ENCODE peak calls at places on chromosomes 16 and 17, in nine cellular contexts. K is GM03348; E is iPS-NIHi11; P is stimulated activated CD4-positive, alpha-beta T cell treated with anti-CD3 and anti-CD28 coated beads, Interleukin-1b, Interleukin-23, amount 100 ng/mL, for 1 hour; H is NCI-H446; L is HS-5; M is SJCRH30; D is astrocyte of the spinal cord; Q is central memory CD4-positive, alpha-beta T cell. S is an unnamed sample.
A peak's percentile ranks its signal among the peaks of the same experiment; 100 is the strongest.

GRCh38 chr17:65604070-65604469 is 42.6 kb upstream of the AXIN2 start:
- DNase-seq in K (no peak), E (no peak), P (no peak), H (no peak), L (no peak), M (no peak), D (peak; percentile 38), Q (no peak), S (no peak)

GRCh38 chr16:55843105-55843395 is 10.2 kb upstream of the CES1 start:
- DNase-seq in K (no peak), E (no peak), P (no peak), H (no peak), L (no peak), M (no peak), D (no peak), Q (no peak), S (no peak)

GRCh38 chr17:66432996-66433556 is 130.7 kb downstream of the PRKCA start:
- DNase-seq in K (peak; percentile 19), E (peak; percentile 23), P (no peak), H (no peak), L (no peak), M (no peak), D (peak; percentile 56), Q (no peak), S (no peak)

GRCh38 chr17:55717898-55718735 is 4.5 kb downstream of the TMEM100 start:
- DNase-seq in K (peak; percentile 60), E (peak; percentile 33), P (peak; percentile 44), H (peak; percentile 59), L (no peak), M (peak; percentile 84), D (peak; percentile 79), Q (peak; percentile 27), S (peak; percentile 65)

GRCh38 chr16:77663711-77664110 is 58.6 kb upstream of the NUDT7 start:
- DNase-seq in K (no peak), E (no peak), P (no peak), H (no peak), L (no peak), M (no peak), D (no peak), Q (no peak), S (peak; percentile 96)

GRCh38 chr17:64252831-64253230 is 10.2 kb downstream of the TEX2 start:
- DNase-seq in K (no peak), E (no peak), P (no peak), H (no peak), L (no peak), M (no peak), D (no peak), Q (no peak), S (no peak)

GRCh38 chr16:83849434-83849833 is 41.7 kb downstream of the HSBP1 start:
- DNase-seq in K (no peak), E (no peak), P (no peak), H (no peak), L (no peak), M (no peak), D (no peak), Q (no peak), S (no peak)

GRCh38 chr17:44343510-44344209 is 1.4 kb upstream of the GRN start:
- DNase-seq in K (no peak), E (no peak), P (no peak), H (no peak), L (no peak), M (no peak), D (no peak), Q (no peak), S (no peak)

GRCh38 chr16:9102379-9102778 is 10.9 kb downstream of the HAPSTR1 start:
- DNase-seq in K (peak; percentile 68), E (no peak), P (no peak), H (no peak), L (peak; percentile 91), M (no peak), D (peak; percentile 71), Q (no peak), S (no peak)

GRCh38 chr16:68070811-68071546 is 14.2 kb upstream of the NFATC3 start:
- DNase-seq in K (no peak), E (no peak), P (no peak), H (no peak), L (no peak), M (no peak), D (no peak), Q (no peak), S (no peak)

GRCh38 chr17:41417576-41418015 is 6.8 kb downstream of the KRT37 start:
- DNase-seq in K (no peak), E (peak; percentile 80), P (no peak), H (no peak), L (no peak), M (no peak), D (no peak), Q (no peak), S (no peak)

GRCh38 chr17:15377608-15378007 is 36.2 kb upstream of the TEKT3 start:
- DNase-seq in K (peak; percentile 80), E (peak; percentile 25), P (no peak), H (no peak), L (no peak), M (peak; percentile 75), D (peak; percentile 73), Q (no peak), S (no peak)

GRCh38 chr16:12576878-12577277 is 226.8 kb downstream of the CPPED1 start:
- DNase-seq in K (no peak), E (no peak), P (no peak), H (no peak), L (no peak), M (no peak), D (no peak), Q (no peak), S (no peak)

GRCh38 chr16:69463876-69464275 is 39.5 kb downstream of the CYB5B start:
- DNase-seq in K (no peak), E (no peak), P (no peak), H (no peak), L (no peak), M (no peak), D (no peak), Q (no peak), S (no peak)

GRCh38 chr17:71032746-71033273 is 863.5 kb downstream of the KCNJ2 start:
- DNase-seq in K (no peak), E (peak; percentile 76), P (no peak), H (no peak), L (no peak), M (no peak), D (no peak), Q (no peak), S (no peak)

S was measured in NCI-H524 treated with DMSO at 0.1 percent for 48 hours.